ENCODE peak calls at places on chromosomes 1 and 21, in eight cellular contexts. One of them, this sample, is unnamed.

GRCh38 chr1:25568090-25568833 is 24.9 kb downstream of the LDLRAP1 start:
- DNase-seq in AG10803: peak; percentile 89
- DNase-seq in PC-9: peak; percentile 96
- DNase-seq in A549: no peak
- DNase-seq in kidney: no peak
- DNase-seq in endothelial cell: no peak
- DNase-seq in foreskin fibroblast: peak; percentile 72
- DNase-seq in NB4: no peak
- DNase-seq in this sample: peak; percentile 67

GRCh38 chr1:86138746-86139145 is 17.8 kb downstream of the COL24A1 start:
- DNase-seq in NB4: no peak
- DNase-seq in PC-9: no peak
- DNase-seq in kidney: no peak
- DNase-seq in foreskin fibroblast: no peak
- DNase-seq in endothelial cell: no peak
- DNase-seq in A549: no peak
- DNase-seq in AG10803: no peak
- DNase-seq in this sample: no peak

GRCh38 chr1:14567056-14567455 is 31.4 kb upstream of the KAZN start:
- DNase-seq in NB4: peak; percentile 25
- DNase-seq in A549: peak; percentile 12
- DNase-seq in foreskin fibroblast: no peak
- DNase-seq in AG10803: no peak
- DNase-seq in kidney: no peak
- DNase-seq in endothelial cell: no peak
- DNase-seq in PC-9: no peak
- DNase-seq in this sample: peak; percentile 8

GRCh38 chr1:36775716-36776115 is 258.6 kb downstream of the GRIK3 start:
- DNase-seq in foreskin fibroblast: no peak
- DNase-seq in kidney: peak; percentile 7
- DNase-seq in PC-9: no peak
- DNase-seq in endothelial cell: no peak
- DNase-seq in NB4: no peak
- DNase-seq in A549: no peak
- DNase-seq in AG10803: no peak
- DNase-seq in this sample: no peak

GRCh38 chr1:31861346-31861745 is 45.5 kb upstream of the SPOCD1 start:
- DNase-seq in kidney: no peak
- DNase-seq in foreskin fibroblast: no peak
- DNase-seq in NB4: no peak
- DNase-seq in A549: no peak
- DNase-seq in AG10803: no peak
- DNase-seq in endothelial cell: no peak
- DNase-seq in PC-9: no peak
- DNase-seq in this sample: no peak

GRCh38 chr1:165075725-165076370 is 280.7 kb downstream of the LMX1A start:
- DNase-seq in AG10803: peak; percentile 35
- DNase-seq in foreskin fibroblast: peak; percentile 65
- DNase-seq in endothelial cell: peak; percentile 51
- DNase-seq in NB4: peak; percentile 27
- DNase-seq in PC-9: no peak
- DNase-seq in kidney: no peak
- DNase-seq in A549: peak; percentile 47
- DNase-seq in this sample: peak; percentile 48

GRCh38 chr21:15826147-15826780 is 96.5 kb downstream of the USP25 start:
- DNase-seq in PC-9: peak; percentile 34
- DNase-seq in foreskin fibroblast: peak; percentile 48
- DNase-seq in endothelial cell: peak; percentile 35
- DNase-seq in NB4: peak; percentile 55
- DNase-seq in kidney: no peak
- DNase-seq in A549: peak; percentile 73
- DNase-seq in AG10803: peak; percentile 22
- DNase-seq in this sample: peak; percentile 23

GRCh38 chr1:246651012-246651411 is 73.2 kb upstream of the SCCPDH start:
- DNase-seq in AG10803: no peak
- DNase-seq in endothelial cell: no peak
- DNase-seq in NB4: no peak
- DNase-seq in foreskin fibroblast: no peak
- DNase-seq in kidney: no peak
- DNase-seq in A549: no peak
- DNase-seq in PC-9: no peak
- DNase-seq in this sample: no peak

GRCh38 chr1:4397196-4397595 is 257.2 kb upstream of the AJAP1 start:
- DNase-seq in kidney: no peak
- DNase-seq in NB4: no peak
- DNase-seq in foreskin fibroblast: no peak
- DNase-seq in A549: no peak
- DNase-seq in endothelial cell: no peak
- DNase-seq in PC-9: no peak
- DNase-seq in AG10803: no peak
- DNase-seq in this sample: no peak

GRCh38 chr1:235369802-235370201 is 2.6 kb downstream of the TBCE start:
- DNase-seq in endothelial cell: no peak
- DNase-seq in A549: no peak
- DNase-seq in kidney: no peak
- DNase-seq in AG10803: no peak
- DNase-seq in NB4: no peak
- DNase-seq in PC-9: no peak
- DNase-seq in foreskin fibroblast: no peak
- DNase-seq in this sample: no peak

GRCh38 chr1:21567241-21568005 is 58.2 kb downstream of the ALPL start:
- DNase-seq in NB4: no peak
- DNase-seq in AG10803: peak; percentile 73
- DNase-seq in endothelial cell: no peak
- DNase-seq in kidney: peak; percentile 59
- DNase-seq in foreskin fibroblast: peak; percentile 67
- DNase-seq in A549: no peak
- DNase-seq in PC-9: no peak
- DNase-seq in this sample: no peak

GRCh38 chr1:38482080-38482826 is 377.3 kb downstream of the RRAGC start:
- DNase-seq in PC-9: no peak
- DNase-seq in AG10803: no peak
- DNase-seq in NB4: no peak
- DNase-seq in foreskin fibroblast: no peak
- DNase-seq in kidney: no peak
- DNase-seq in endothelial cell: no peak
- DNase-seq in A549: no peak
- DNase-seq in this sample: no peak

GRCh38 chr1:170531758-170532657 is at the start of gene GORAB:
- DNase-seq in PC-9: peak; percentile 79
- DNase-seq in foreskin fibroblast: peak; percentile 97
- DNase-seq in A549: peak; percentile 93
- DNase-seq in endothelial cell: peak; percentile 88
- DNase-seq in NB4: peak; percentile 92
- DNase-seq in kidney: peak; percentile 96
- DNase-seq in AG10803: peak; percentile 97
- DNase-seq in this sample: peak; percentile 93

GRCh38 chr1:233707153-233707905 is 93.4 kb downstream of the KCNK1 start:
- DNase-seq in foreskin fibroblast: peak; percentile 22
- DNase-seq in A549: peak; percentile 54
- DNase-seq in endothelial cell: no peak
- DNase-seq in AG10803: no peak
- DNase-seq in kidney: no peak
- DNase-seq in NB4: no peak
- DNase-seq in PC-9: peak; percentile 99
- DNase-seq in this sample: peak; percentile 80

GRCh38 chr1:13763264-13763663 is 63.3 kb downstream of the PRDM2 start:
- DNase-seq in NB4: no peak
- DNase-seq in kidney: no peak
- DNase-seq in endothelial cell: no peak
- DNase-seq in AG10803: no peak
- DNase-seq in PC-9: no peak
- DNase-seq in A549: no peak
- DNase-seq in foreskin fibroblast: no peak
- DNase-seq in this sample: no peak

GRCh38 chr1:151574575-151575529 is 34.7 kb downstream of the TUFT1 start:
- DNase-seq in endothelial cell: no peak
- DNase-seq in foreskin fibroblast: peak; percentile 91
- DNase-seq in NB4: peak; percentile 49
- DNase-seq in kidney: no peak
- DNase-seq in PC-9: peak; percentile 87
- DNase-seq in A549: peak; percentile 67
- DNase-seq in AG10803: peak; percentile 70
- DNase-seq in this sample: no peak

GRCh38 chr1:201597551-201598230 is 58.8 kb downstream of the NAV1 start:
- DNase-seq in foreskin fibroblast: no peak
- DNase-seq in A549: peak; percentile 94
- DNase-seq in NB4: no peak
- DNase-seq in AG10803: no peak
- DNase-seq in kidney: peak; percentile 71
- DNase-seq in PC-9: peak; percentile 74
- DNase-seq in endothelial cell: peak; percentile 69
- DNase-seq in this sample: peak; percentile 85

GRCh38 chr1:158646465-158646864 is 40.0 kb downstream of the SPTA1 start:
- DNase-seq in PC-9: no peak
- DNase-seq in foreskin fibroblast: no peak
- DNase-seq in NB4: no peak
- DNase-seq in endothelial cell: no peak
- DNase-seq in kidney: no peak
- DNase-seq in A549: no peak
- DNase-seq in AG10803: no peak
- DNase-seq in this sample: no peak

GRCh38 chr1:158654079-158654478 is 32.4 kb downstream of the SPTA1 start:
- DNase-seq in AG10803: no peak
- DNase-seq in kidney: no peak
- DNase-seq in PC-9: no peak
- DNase-seq in foreskin fibroblast: no peak
- DNase-seq in A549: no peak
- DNase-seq in NB4: peak; percentile 44
- DNase-seq in endothelial cell: no peak
- DNase-seq in this sample: no peak

GRCh38 chr1:158644479-158644878 is 39.4 kb downstream of the OR10Z1 start:
- DNase-seq in NB4: peak; percentile 34
- DNase-seq in A549: no peak
- DNase-seq in kidney: no peak
- DNase-seq in AG10803: no peak
- DNase-seq in foreskin fibroblast: no peak
- DNase-seq in endothelial cell: no peak
- DNase-seq in PC-9: no peak
- DNase-seq in this sample: no peak

GRCh38 chr1:158652721-158653334 is 33.7 kb downstream of the SPTA1 start:
- DNase-seq in foreskin fibroblast: no peak
- DNase-seq in PC-9: no peak
- DNase-seq in AG10803: no peak
- DNase-seq in NB4: no peak
- DNase-seq in kidney: no peak
- DNase-seq in endothelial cell: no peak
- DNase-seq in A549: no peak
- DNase-seq in this sample: no peak

GRCh38 chr1:158649052-158649451 is 37.5 kb downstream of the SPTA1 start:
- DNase-seq in NB4: peak; percentile 37
- DNase-seq in endothelial cell: no peak
- DNase-seq in AG10803: no peak
- DNase-seq in A549: no peak
- DNase-seq in foreskin fibroblast: no peak
- DNase-seq in kidney: no peak
- DNase-seq in PC-9: no peak
- DNase-seq in this sample: no peak
- TF ChIP-seq CTCF in NB4: no peak
- TF ChIP-seq CTCF in endothelial cell: no peak
- TF ChIP-seq CTCF in AG10803: no peak
- TF ChIP-seq CTCF in A549: no peak
- TF ChIP-seq CTCF in foreskin fibroblast: no peak
- TF ChIP-seq CTCF in kidney: no peak
- TF ChIP-seq CTCF in PC-9: no peak
- TF ChIP-seq CTCF in this sample: no peak

DNA sequence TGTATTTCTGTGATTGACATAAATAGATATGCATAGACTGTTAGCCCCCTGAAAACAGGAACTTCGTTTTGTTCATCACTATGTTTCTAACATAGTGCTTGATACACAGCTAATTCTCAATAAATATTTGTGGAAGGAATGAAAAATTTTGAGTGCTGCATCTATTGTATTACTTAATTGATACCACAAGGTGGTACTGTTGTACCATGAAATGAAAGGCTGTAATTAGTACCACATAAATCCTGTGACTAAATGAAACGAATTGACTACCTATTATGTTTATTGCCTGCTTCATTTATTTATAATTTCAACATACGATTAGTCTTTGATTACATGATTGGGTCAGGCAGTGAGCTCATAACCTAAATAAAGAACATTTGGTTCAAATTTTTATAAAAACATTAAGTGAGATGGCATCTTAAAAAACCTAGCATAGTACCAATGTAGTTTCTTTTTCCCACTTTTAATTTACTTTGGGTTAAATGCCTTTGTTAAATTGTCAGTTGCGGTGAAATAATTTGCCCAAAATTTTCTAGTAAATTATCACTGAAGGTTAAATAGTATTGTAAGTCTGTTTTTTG is 15.0 kb upstream of the TGFB2 start:
- DNase-seq in kidney: no peak
- DNase-seq in PC-9: peak; percentile 48
- DNase-seq in endothelial cell: no peak
- DNase-seq in NB4: peak; percentile 45
- DNase-seq in A549: peak; percentile 53
- DNase-seq in foreskin fibroblast: peak; percentile 70
- DNase-seq in AG10803: peak; percentile 45
- DNase-seq in this sample: no peak
- TF ChIP-seq CTCF in kidney: peak; percentile 60
- TF ChIP-seq CTCF in PC-9: peak; percentile 91
- TF ChIP-seq CTCF in endothelial cell: peak; percentile 81
- TF ChIP-seq CTCF in NB4: peak; percentile 15
- TF ChIP-seq CTCF in A549: peak; percentile 92
- TF ChIP-seq CTCF in foreskin fibroblast: peak; percentile 10
- TF ChIP-seq CTCF in AG10803: peak; percentile 62
- TF ChIP-seq CTCF in this sample: peak; percentile 52

DNA sequence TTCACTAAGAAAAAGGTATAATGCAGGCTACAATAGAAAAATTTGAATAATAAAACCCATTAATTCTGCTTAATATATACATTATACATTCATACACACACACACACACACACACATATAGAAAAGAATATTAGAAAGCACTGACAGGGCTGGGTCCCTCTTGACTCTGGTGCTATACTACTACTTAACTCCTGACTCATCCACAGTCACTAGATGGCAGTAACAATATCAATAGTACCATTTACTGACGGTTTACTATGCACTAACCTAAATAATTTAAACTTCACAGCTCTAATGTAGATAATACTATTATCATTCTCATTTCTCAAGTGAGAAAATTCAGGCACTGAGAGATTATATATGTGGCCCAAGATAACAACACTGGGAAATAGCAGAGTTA is 87.5 kb downstream of the COP1 start:
- DNase-seq in NB4: peak; percentile 9
- DNase-seq in A549: peak; percentile 33
- DNase-seq in foreskin fibroblast: peak; percentile 3
- DNase-seq in AG10803: peak; percentile 7
- DNase-seq in kidney: no peak
- DNase-seq in endothelial cell: no peak
- DNase-seq in PC-9: no peak
- DNase-seq in this sample: peak; percentile 4
- TF ChIP-seq CTCF in NB4: no peak
- TF ChIP-seq CTCF in A549: peak; percentile 50
- TF ChIP-seq CTCF in foreskin fibroblast: no peak
- TF ChIP-seq CTCF in AG10803: no peak
- TF ChIP-seq CTCF in kidney: peak; percentile 12
- TF ChIP-seq CTCF in endothelial cell: no peak
- TF ChIP-seq CTCF in PC-9: no peak
- TF ChIP-seq CTCF in this sample: peak; percentile 24

DNA sequence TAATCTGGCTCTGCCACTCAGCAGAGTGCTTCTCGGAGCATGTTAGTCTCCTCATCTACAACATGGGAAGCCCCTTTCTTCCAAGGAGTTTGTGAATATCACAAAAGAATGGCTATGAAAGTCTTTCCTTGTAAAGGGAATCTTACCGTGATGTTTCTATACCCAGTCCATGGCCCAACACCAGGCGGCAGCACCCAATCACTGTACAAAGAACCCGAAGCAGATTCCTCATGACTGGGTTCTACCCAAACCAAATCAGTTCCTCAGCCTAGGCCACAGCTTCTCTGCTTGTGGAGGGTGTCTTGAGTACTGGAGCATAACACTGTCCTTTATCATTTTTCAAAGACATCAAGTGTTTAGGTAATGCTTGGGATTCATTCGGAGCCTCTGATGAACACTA is 16.6 kb upstream of the SLFNL1 start:
- DNase-seq in endothelial cell: no peak
- DNase-seq in PC-9: no peak
- DNase-seq in A549: no peak
- DNase-seq in foreskin fibroblast: no peak
- DNase-seq in AG10803: no peak
- DNase-seq in kidney: no peak
- DNase-seq in NB4: no peak
- DNase-seq in this sample: no peak
- TF ChIP-seq CTCF in endothelial cell: no peak
- TF ChIP-seq CTCF in PC-9: no peak
- TF ChIP-seq CTCF in A549: peak; percentile 24
- TF ChIP-seq CTCF in foreskin fibroblast: peak; percentile 25
- TF ChIP-seq CTCF in AG10803: peak; percentile 21
- TF ChIP-seq CTCF in kidney: no peak
- TF ChIP-seq CTCF in NB4: no peak
- TF ChIP-seq CTCF in this sample: no peak